ENCODE peak calls at places on chromosomes 5 and 9, in four cellular contexts. P is mesothelial cell of epicardium, N is cardiac fibroblast, M is stomach. Q is an unnamed sample.

GRCh38 chr5:1016476-1016875 is 7.9 kb downstream of the NKD2 start:
- DNase-seq in P (no peak), N (no peak), M (no peak), Q (no peak)

GRCh38 chr9:127923046-127923445 is 6.2 kb upstream of the ST6GALNAC4 start:
- DNase-seq in P (no peak), N (no peak), M (no peak), Q (no peak)

GRCh38 chr9:129785866-129786265 is 17.1 kb upstream of the TOR1B start:
- DNase-seq in P (no peak), N (no peak), M (no peak), Q (no peak)

GRCh38 chr5:137619191-137619870 is 116.6 kb downstream of the KLHL3 start:
- DNase-seq in P (no peak), N (peak; percentile 93), M (no peak), Q (no peak)

GRCh38 chr5:159337291-159337974 is 7.1 kb upstream of the IL12B start:
- DNase-seq in P (no peak), N (peak; percentile 39), M (no peak), Q (no peak)

GRCh38 chr5:148454576-148454975 is 70.8 kb downstream of the FBXO38 start:
- DNase-seq in P (no peak), N (no peak), M (no peak), Q (no peak)

GRCh38 chr5:113047733-113048652 is 71.4 kb downstream of the DCP2 start:
- DNase-seq in P (no peak), N (peak; percentile 54), M (no peak), Q (no peak)

GRCh38 chr9:111161015-111161415 is 122.7 kb upstream of the LPAR1 start:
- DNase-seq in P (no peak), N (no peak), M (no peak), Q (no peak)

GRCh38 chr5:124612023-124612422 is 134.4 kb downstream of the ZNF608 start:
- DNase-seq in P (no peak), N (no peak), M (no peak), Q (no peak)

GRCh38 chr9:899440-900184 is 58.1 kb downstream of the DMRT1 start:
- DNase-seq in P (no peak), N (no peak), M (no peak), Q (no peak)

GRCh38 chr5:26700759-26701384 is 337.5 kb downstream of the CDH9 start:
- DNase-seq in P (no peak), N (no peak), M (no peak), Q (peak; percentile 22)

GRCh38 chr5:143470120-143470519 is 66.6 kb upstream of the NR3C1 start:
- DNase-seq in P (no peak), N (no peak), M (no peak), Q (no peak)

GRCh38 chr9:79012561-79012960 is 559.2 kb upstream of the TLE4 start:
- DNase-seq in P (no peak), N (peak; percentile 26), M (no peak), Q (no peak)

GRCh38 chr9:109182940-109183798 is 16.1 kb upstream of the FRRS1L start:
- DNase-seq in P (no peak), N (peak; percentile 33), M (peak; percentile 57), Q (no peak)

GRCh38 chr9:129889936-129890717 is 54.9 kb downstream of the USP20 start:
- DNase-seq in P (no peak), N (no peak), M (peak; percentile 47), Q (no peak)

GRCh38 chr5:114363837-114364236 is 2.0 kb downstream of the KCNN2 start:
- DNase-seq in P (no peak), N (no peak), M (no peak), Q (no peak)

GRCh38 chr5:58378613-58379385 is 81.1 kb downstream of the PLK2 start:
- DNase-seq in P (no peak), N (no peak), M (no peak), Q (no peak)

GRCh38 chr9:38682713-38683112 is 37.2 kb downstream of the FAM240B start:
- DNase-seq in P (no peak), N (peak; percentile 80), M (no peak), Q (no peak)

GRCh38 chr5:133580618-133581017 is 31.7 kb downstream of the FSTL4 start:
- DNase-seq in P (no peak), N (no peak), M (no peak), Q (no peak)

GRCh38 chr9:114035845-114036785 is 42.0 kb downstream of the AMBP start:
- DNase-seq in P (no peak), N (no peak), M (no peak), Q (no peak)

GRCh38 chr5:127072861-127073846 is at the start of gene C5orf63:
- DNase-seq in P (no peak), N (peak; percentile 26), M (peak; percentile 62), Q (peak; percentile 39)

GRCh38 chr9:124621371-124622328 is 114.5 kb upstream of the NR5A1 start:
- DNase-seq in P (no peak), N (peak; percentile 70), M (no peak), Q (no peak)

GRCh38 chr5:134758504-134759341 is at the start of gene DDX46:
- DNase-seq in P (peak; percentile 84), N (peak; percentile 93), M (peak; percentile 97), Q (peak; percentile 84)

GRCh38 chr9:7676757-7677156 is 122.8 kb downstream of the DMAC1 start:
- DNase-seq in P (no peak), N (no peak), M (no peak), Q (no peak)

GRCh38 chr9:37508834-37509206 is 23.1 kb downstream of the POLR1E start:
- DNase-seq in P (no peak), N (no peak), M (no peak), Q (no peak)

GRCh38 chr9:37512439-37512838 is 26.7 kb downstream of the POLR1E start:
- DNase-seq in P (no peak), N (no peak), M (no peak), Q (no peak)

GRCh38 chr9:37511715-37512010 is 25.9 kb downstream of the POLR1E start:
- DNase-seq in P (no peak), N (no peak), M (no peak), Q (no peak)

GRCh38 chr9:37509536-37509935 is 23.8 kb downstream of the POLR1E start:
- DNase-seq in P (no peak), N (no peak), M (no peak), Q (no peak)

GRCh38 chr9:37511006-37511714 is 25.4 kb downstream of the POLR1E start:
- DNase-seq in P (no peak), N (no peak), M (no peak), Q (no peak)
- TF ChIP-seq CTCF in P (no peak), N (peak; percentile 15), M (no peak), Q (peak; percentile 23)

GRCh38 chr9:88920645-88921044 is 70.6 kb upstream of the S1PR3 start:
- DNase-seq in P (no peak), N (no peak), M (no peak), Q (no peak)
- TF ChIP-seq CTCF in P (no peak), N (no peak), M (no peak), Q (no peak)

DNA sequence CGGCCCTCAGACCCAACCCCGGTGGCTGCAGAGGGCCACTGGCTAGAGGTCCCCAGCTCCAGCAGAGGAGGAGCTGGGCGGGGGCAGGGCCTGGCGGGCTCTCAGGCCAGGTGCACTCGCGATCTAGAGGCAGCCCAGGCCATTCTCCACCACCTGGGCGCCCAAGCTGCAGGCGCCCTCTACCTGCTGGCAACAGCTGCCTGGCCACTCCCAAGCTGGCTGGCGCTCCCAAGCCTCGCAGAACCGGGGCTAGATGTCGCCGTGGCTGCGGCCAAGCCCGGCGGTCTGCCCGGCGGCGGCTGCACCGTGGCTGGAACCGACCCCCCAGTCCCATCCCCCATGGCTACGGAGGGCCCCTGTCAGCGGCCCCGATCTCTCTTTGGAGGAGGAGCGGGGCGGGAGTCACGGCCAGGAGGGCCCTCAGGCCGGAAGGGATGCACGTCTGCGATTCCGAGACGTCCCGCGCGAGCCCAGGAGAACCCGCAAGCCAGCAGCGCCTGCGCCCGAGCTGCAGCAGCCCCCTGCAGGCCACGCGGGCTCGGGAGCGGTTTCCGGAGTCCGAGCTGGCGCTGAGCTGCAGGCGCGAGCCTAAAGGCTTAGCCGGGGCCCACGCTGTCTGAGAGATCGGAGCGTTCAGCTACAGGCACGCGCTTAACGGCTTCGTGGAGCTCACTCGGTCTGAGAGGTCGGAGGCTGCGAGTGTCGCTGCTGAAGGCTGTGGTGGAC is 44.3 kb upstream of the BICD2 start:
- DNase-seq in P (peak; percentile 79), N (peak; percentile 78), M (peak; percentile 70), Q (peak; percentile 72)
- TF ChIP-seq CTCF in P (no peak), N (peak; percentile 38), M (no peak), Q (peak; percentile 49)

DNA sequence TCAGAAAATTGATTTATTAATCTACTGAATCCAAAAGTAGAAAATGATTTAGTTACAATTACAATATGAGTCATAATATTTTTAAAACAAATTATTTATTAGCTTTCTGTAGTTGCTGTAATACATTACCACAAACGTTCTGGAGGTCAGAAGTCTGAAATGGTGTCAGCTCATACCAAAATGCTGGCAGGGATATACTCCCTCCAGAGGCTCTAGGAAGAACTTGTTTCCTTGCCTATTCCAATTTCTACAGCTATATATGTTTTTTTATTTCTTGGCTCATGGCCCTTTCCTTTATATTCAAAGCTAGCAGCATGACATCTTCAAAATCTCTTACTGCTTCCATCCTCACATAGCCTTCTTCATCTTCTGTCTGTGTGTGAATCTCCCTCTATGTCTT is 667.9 kb upstream of the ITGA1 start:
- DNase-seq in P (no peak), N (no peak), M (no peak), Q (no peak)
- TF ChIP-seq CTCF in P (no peak), N (no peak), M (no peak), Q (peak; percentile 22)

DNA sequence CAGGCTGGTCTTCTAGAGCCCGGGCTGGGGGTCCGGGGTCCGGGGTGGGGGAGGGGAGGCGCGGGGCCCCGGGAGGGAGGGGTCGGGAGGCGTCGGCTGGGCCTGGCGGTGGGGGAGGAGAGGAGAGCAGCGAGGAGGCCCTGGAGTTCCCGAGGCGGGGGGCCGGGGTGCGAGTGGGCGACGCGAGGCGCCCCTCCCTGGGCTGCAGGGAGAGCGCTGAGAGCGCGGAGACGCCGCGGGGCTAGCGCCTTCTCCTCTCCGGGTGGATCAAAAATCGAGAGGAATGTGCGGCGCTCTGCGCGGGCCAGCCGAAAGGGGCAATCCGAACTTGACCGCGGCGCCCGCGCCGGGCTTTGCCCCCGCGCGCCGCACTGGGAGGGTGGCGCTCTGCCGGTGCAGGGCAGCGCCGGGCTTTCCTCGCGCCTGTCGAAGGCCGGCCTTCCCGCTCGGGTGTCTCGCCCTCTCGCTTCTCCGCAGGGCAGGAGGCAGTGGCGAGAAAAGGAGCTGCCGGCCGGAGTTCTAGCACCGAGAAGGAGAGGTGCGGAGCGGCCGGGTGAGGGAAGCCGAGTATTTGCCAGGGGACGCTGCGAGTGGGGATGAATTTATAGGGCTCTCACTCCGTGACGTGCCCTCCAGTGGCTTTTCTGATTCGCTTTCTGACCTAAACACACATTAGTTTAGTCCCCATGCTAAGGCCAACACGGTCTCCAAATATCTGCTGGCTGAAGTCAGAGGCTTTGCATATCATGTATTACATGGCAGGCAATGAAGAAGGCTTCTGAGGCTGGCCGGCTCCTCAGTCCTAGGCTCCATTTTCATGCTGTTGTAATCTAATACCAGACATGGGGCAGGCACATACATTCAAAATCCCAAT is at the start of gene GDNF:
- DNase-seq in P (no peak), N (peak; percentile 52), M (peak; percentile 34), Q (peak; percentile 43)
- TF ChIP-seq CTCF in P (no peak), N (no peak), M (no peak), Q (peak; percentile 48)

GRCh38 chr5:170049713-170050112 is 56.0 kb upstream of the FOXI1 start:
- DNase-seq in P (no peak), N (no peak), M (no peak), Q (no peak)
- TF ChIP-seq CTCF in P (no peak), N (no peak), M (no peak), Q (no peak)

Q was measured in progenitor cell of endocrine pancreas.